ENCODE peak calls at places on chromosomes 5 and 9, in five cellular contexts. One of them, this sample, is unnamed.

GRCh38 chr9:121222524-121223171 is 21.0 kb upstream of the RAB14 start:
- DNase-seq in fibroblast of mammary gland: peak; percentile 76
- DNase-seq in retinal pigment epithelial cell: no peak
- DNase-seq in choroid plexus epithelial cell: peak; percentile 74
- DNase-seq in stomach: no peak
- DNase-seq in this sample: peak; percentile 68

GRCh38 chr5:56148453-56148971 is 84.6 kb downstream of the ANKRD55 start:
- DNase-seq in retinal pigment epithelial cell: no peak
- DNase-seq in stomach: no peak
- DNase-seq in choroid plexus epithelial cell: no peak
- DNase-seq in fibroblast of mammary gland: no peak
- DNase-seq in this sample: no peak

GRCh38 chr9:126703330-126704156 is 89.8 kb downstream of the LMX1B start:
- DNase-seq in fibroblast of mammary gland: no peak
- DNase-seq in retinal pigment epithelial cell: no peak
- DNase-seq in choroid plexus epithelial cell: no peak
- DNase-seq in stomach: no peak
- DNase-seq in this sample: no peak

GRCh38 chr5:170080786-170081445 is 24.8 kb upstream of the FOXI1 start:
- DNase-seq in choroid plexus epithelial cell: no peak
- DNase-seq in stomach: no peak
- DNase-seq in retinal pigment epithelial cell: no peak
- DNase-seq in fibroblast of mammary gland: no peak
- DNase-seq in this sample: no peak

GRCh38 chr9:133341369-133342082 is 5.5 kb upstream of the SURF6 start:
- DNase-seq in choroid plexus epithelial cell: no peak
- DNase-seq in stomach: no peak
- DNase-seq in fibroblast of mammary gland: no peak
- DNase-seq in retinal pigment epithelial cell: no peak
- DNase-seq in this sample: no peak

GRCh38 chr5:175214152-175214551 is 229.8 kb downstream of the DRD1 start:
- DNase-seq in choroid plexus epithelial cell: peak; percentile 13
- DNase-seq in retinal pigment epithelial cell: peak; percentile 44
- DNase-seq in fibroblast of mammary gland: peak; percentile 87
- DNase-seq in stomach: no peak
- DNase-seq in this sample: peak; percentile 36

GRCh38 chr5:157670662-157671591 is at the start of gene C5orf52:
- DNase-seq in retinal pigment epithelial cell: no peak
- DNase-seq in fibroblast of mammary gland: peak; percentile 40
- DNase-seq in stomach: no peak
- DNase-seq in choroid plexus epithelial cell: peak; percentile 22
- DNase-seq in this sample: peak; percentile 28

GRCh38 chr9:25513509-25514033 is 164.7 kb downstream of the TUSC1 start:
- DNase-seq in choroid plexus epithelial cell: no peak
- DNase-seq in retinal pigment epithelial cell: no peak
- DNase-seq in stomach: no peak
- DNase-seq in fibroblast of mammary gland: no peak
- DNase-seq in this sample: no peak

GRCh38 chr9:129624168-129624759 is 1.7 kb upstream of the NTMT1 start:
- DNase-seq in fibroblast of mammary gland: peak; percentile 60
- DNase-seq in retinal pigment epithelial cell: no peak
- DNase-seq in choroid plexus epithelial cell: peak; percentile 66
- DNase-seq in stomach: peak; percentile 68
- DNase-seq in this sample: peak; percentile 59

GRCh38 chr5:8807636-8808035 is 738.2 kb downstream of the SEMA5A start:
- DNase-seq in retinal pigment epithelial cell: no peak
- DNase-seq in fibroblast of mammary gland: peak; percentile 55
- DNase-seq in stomach: no peak
- DNase-seq in choroid plexus epithelial cell: peak; percentile 65
- DNase-seq in this sample: peak; percentile 58

GRCh38 chr5:131441184-131441583 is 177.3 kb downstream of the CDC42SE2 start:
- DNase-seq in retinal pigment epithelial cell: no peak
- DNase-seq in fibroblast of mammary gland: no peak
- DNase-seq in choroid plexus epithelial cell: no peak
- DNase-seq in stomach: no peak
- DNase-seq in this sample: peak; percentile 9

GRCh38 chr9:84667571-84668203 is 1.8 kb upstream of the NTRK2 start:
- DNase-seq in stomach: no peak
- DNase-seq in choroid plexus epithelial cell: peak; percentile 44
- DNase-seq in fibroblast of mammary gland: peak; percentile 19
- DNase-seq in retinal pigment epithelial cell: no peak
- DNase-seq in this sample: no peak

GRCh38 chr9:5375091-5375490 is 35.4 kb upstream of the RLN1 start:
- DNase-seq in retinal pigment epithelial cell: no peak
- DNase-seq in choroid plexus epithelial cell: no peak
- DNase-seq in stomach: no peak
- DNase-seq in fibroblast of mammary gland: no peak
- DNase-seq in this sample: no peak

GRCh38 chr5:52693279-52693678 is 94.4 kb upstream of the ITGA1 start:
- DNase-seq in fibroblast of mammary gland: peak; percentile 49
- DNase-seq in choroid plexus epithelial cell: peak; percentile 66
- DNase-seq in retinal pigment epithelial cell: no peak
- DNase-seq in stomach: peak; percentile 28
- DNase-seq in this sample: peak; percentile 57

GRCh38 chr5:163104496-163104895 is 332.9 kb upstream of the CCNG1 start:
- DNase-seq in fibroblast of mammary gland: no peak
- DNase-seq in retinal pigment epithelial cell: no peak
- DNase-seq in stomach: no peak
- DNase-seq in choroid plexus epithelial cell: no peak
- DNase-seq in this sample: no peak

GRCh38 chr9:37324691-37325490 is 97.6 kb upstream of the GRHPR start:
- DNase-seq in choroid plexus epithelial cell: peak; percentile 9
- DNase-seq in retinal pigment epithelial cell: no peak
- DNase-seq in fibroblast of mammary gland: no peak
- DNase-seq in stomach: no peak
- DNase-seq in this sample: no peak

GRCh38 chr5:136031713-136032112 is 2.9 kb downstream of the TGFBI start:
- DNase-seq in stomach: no peak
- DNase-seq in fibroblast of mammary gland: no peak
- DNase-seq in choroid plexus epithelial cell: no peak
- DNase-seq in retinal pigment epithelial cell: no peak
- DNase-seq in this sample: peak; percentile 32

GRCh38 chr5:20972419-20972925 is 984.5 kb upstream of the CDH18 start:
- DNase-seq in stomach: no peak
- DNase-seq in fibroblast of mammary gland: peak; percentile 5
- DNase-seq in retinal pigment epithelial cell: no peak
- DNase-seq in choroid plexus epithelial cell: peak; percentile 62
- DNase-seq in this sample: no peak

GRCh38 chr5:3337812-3338541 is 257.7 kb upstream of the IRX1 start:
- DNase-seq in choroid plexus epithelial cell: no peak
- DNase-seq in fibroblast of mammary gland: no peak
- DNase-seq in retinal pigment epithelial cell: no peak
- DNase-seq in stomach: no peak
- DNase-seq in this sample: no peak

GRCh38 chr5:120151181-120151580 is 312.9 kb upstream of the PRR16 start:
- DNase-seq in fibroblast of mammary gland: no peak
- DNase-seq in stomach: no peak
- DNase-seq in choroid plexus epithelial cell: no peak
- DNase-seq in retinal pigment epithelial cell: no peak
- DNase-seq in this sample: no peak

GRCh38 chr5:75337366-75338021 is 474 bp downstream of the HMGCR start:
- DNase-seq in retinal pigment epithelial cell: no peak
- DNase-seq in fibroblast of mammary gland: peak; percentile 23
- DNase-seq in choroid plexus epithelial cell: no peak
- DNase-seq in stomach: peak; percentile 39
- DNase-seq in this sample: peak; percentile 17

GRCh38 chr9:12774861-12775367 is at the start of gene LURAP1L:
- DNase-seq in choroid plexus epithelial cell: peak; percentile 86
- DNase-seq in retinal pigment epithelial cell: peak; percentile 34
- DNase-seq in stomach: peak; percentile 64
- DNase-seq in fibroblast of mammary gland: peak; percentile 86
- DNase-seq in this sample: peak; percentile 85

GRCh38 chr9:22307013-22307711 is 139.5 kb upstream of the DMRTA1 start:
- DNase-seq in stomach: peak; percentile 29
- DNase-seq in retinal pigment epithelial cell: peak; percentile 69
- DNase-seq in fibroblast of mammary gland: peak; percentile 77
- DNase-seq in choroid plexus epithelial cell: peak; percentile 91
- DNase-seq in this sample: peak; percentile 70

GRCh38 chr9:121840838-121841760 is 189.7 kb downstream of the DAB2IP start:
- DNase-seq in choroid plexus epithelial cell: no peak
- DNase-seq in stomach: peak; percentile 11
- DNase-seq in retinal pigment epithelial cell: no peak
- DNase-seq in fibroblast of mammary gland: no peak
- DNase-seq in this sample: no peak

GRCh38 chr9:128782669-128783068 is 4.4 kb upstream of the TBC1D13 start:
- DNase-seq in stomach: no peak
- DNase-seq in fibroblast of mammary gland: no peak
- DNase-seq in retinal pigment epithelial cell: no peak
- DNase-seq in choroid plexus epithelial cell: no peak
- DNase-seq in this sample: no peak

GRCh38 chr5:176447538-176447981 is 625 bp upstream of the FAF2 start:
- DNase-seq in fibroblast of mammary gland: no peak
- DNase-seq in retinal pigment epithelial cell: no peak
- DNase-seq in choroid plexus epithelial cell: no peak
- DNase-seq in stomach: no peak
- DNase-seq in this sample: no peak

GRCh38 chr5:138336952-138337684 is 948 bp upstream of the FAM53C start:
- DNase-seq in retinal pigment epithelial cell: no peak
- DNase-seq in fibroblast of mammary gland: peak; percentile 82
- DNase-seq in stomach: peak; percentile 80
- DNase-seq in choroid plexus epithelial cell: peak; percentile 86
- DNase-seq in this sample: peak; percentile 88

GRCh38 chr5:140633081-140633471 is at the start of gene CD14:
- DNase-seq in choroid plexus epithelial cell: peak; percentile 44
- DNase-seq in fibroblast of mammary gland: peak; percentile 57
- DNase-seq in retinal pigment epithelial cell: no peak
- DNase-seq in stomach: peak; percentile 32
- DNase-seq in this sample: peak; percentile 46

GRCh38 chr5:63822633-63823032 is 139.6 kb downstream of the HTR1A start:
- DNase-seq in choroid plexus epithelial cell: no peak
- DNase-seq in retinal pigment epithelial cell: no peak
- DNase-seq in fibroblast of mammary gland: no peak
- DNase-seq in stomach: no peak
- DNase-seq in this sample: peak; percentile 12

GRCh38 chr9:89690334-89690912 is 85.6 kb downstream of the GADD45G start:
- DNase-seq in stomach: no peak
- DNase-seq in fibroblast of mammary gland: no peak
- DNase-seq in retinal pigment epithelial cell: peak; percentile 70
- DNase-seq in choroid plexus epithelial cell: no peak
- DNase-seq in this sample: no peak

GRCh38 chr9:89696780-89697179 is 92.0 kb downstream of the GADD45G start:
- DNase-seq in choroid plexus epithelial cell: no peak
- DNase-seq in stomach: no peak
- DNase-seq in fibroblast of mammary gland: no peak
- DNase-seq in retinal pigment epithelial cell: no peak
- DNase-seq in this sample: no peak

GRCh38 chr9:89699646-89700045 is 94.8 kb downstream of the GADD45G start:
- DNase-seq in stomach: no peak
- DNase-seq in fibroblast of mammary gland: no peak
- DNase-seq in retinal pigment epithelial cell: no peak
- DNase-seq in choroid plexus epithelial cell: no peak
- DNase-seq in this sample: no peak

GRCh38 chr9:89698606-89699005 is 93.8 kb downstream of the GADD45G start:
- DNase-seq in fibroblast of mammary gland: no peak
- DNase-seq in retinal pigment epithelial cell: no peak
- DNase-seq in choroid plexus epithelial cell: no peak
- DNase-seq in stomach: no peak
- DNase-seq in this sample: no peak

DNA sequence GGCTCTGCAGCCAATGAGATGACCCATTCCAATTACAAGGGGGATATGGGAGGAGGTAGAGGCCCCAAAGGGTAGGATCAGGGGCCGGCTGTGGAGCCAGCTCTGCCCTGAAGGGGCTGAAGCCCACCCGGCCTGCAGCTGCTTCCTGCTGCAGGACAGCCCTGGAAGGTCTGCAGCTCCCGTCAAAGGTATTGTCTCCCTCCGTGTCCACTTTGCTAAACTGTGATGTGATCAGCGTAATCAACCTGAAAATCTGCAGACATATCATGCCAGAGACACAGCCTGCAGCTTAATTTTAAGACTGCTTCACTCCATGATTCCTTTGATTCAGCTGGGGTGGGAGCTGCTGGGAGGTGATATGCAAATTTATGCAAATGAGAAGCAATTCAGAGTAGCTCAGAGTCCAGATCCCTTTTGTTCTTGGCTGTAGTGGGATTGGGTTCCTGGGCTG is 90.7 kb downstream of the GADD45G start:
- DNase-seq in fibroblast of mammary gland: no peak
- DNase-seq in choroid plexus epithelial cell: no peak
- DNase-seq in retinal pigment epithelial cell: no peak
- DNase-seq in stomach: no peak
- DNase-seq in this sample: no peak
- H3K4me3 ChIP-seq in fibroblast of mammary gland: no peak overlapping the region
- H3K4me3 ChIP-seq in choroid plexus epithelial cell: no peak overlapping the region
- H3K4me3 ChIP-seq in retinal pigment epithelial cell: no peak overlapping the region
- H3K4me3 ChIP-seq in stomach: no peak overlapping the region
- H3K4me3 ChIP-seq in this sample: no peak overlapping the region

GRCh38 chr9:27383524-27383923 is 86.6 kb upstream of the EQTN start:
- DNase-seq in stomach: no peak
- DNase-seq in fibroblast of mammary gland: no peak
- DNase-seq in retinal pigment epithelial cell: no peak
- DNase-seq in choroid plexus epithelial cell: no peak
- DNase-seq in this sample: no peak
- TF ChIP-seq CTCF in stomach: no peak
- TF ChIP-seq CTCF in fibroblast of mammary gland: no peak
- TF ChIP-seq CTCF in retinal pigment epithelial cell: no peak
- TF ChIP-seq CTCF in choroid plexus epithelial cell: no peak
- TF ChIP-seq CTCF in this sample: no peak

GRCh38 chr9:93094294-93095204 is 1.5 kb upstream of the CARD19 start:
- DNase-seq in retinal pigment epithelial cell: no peak
- DNase-seq in stomach: no peak
- DNase-seq in fibroblast of mammary gland: no peak
- DNase-seq in choroid plexus epithelial cell: no peak
- DNase-seq in this sample: no peak
- H3K4me3 ChIP-seq in retinal pigment epithelial cell: peak overlapping the region; percentile 45
- H3K4me3 ChIP-seq in stomach: peak overlapping the region; percentile 51
- H3K4me3 ChIP-seq in fibroblast of mammary gland: peak overlapping the region; percentile 33
- H3K4me3 ChIP-seq in choroid plexus epithelial cell: peak overlapping the region; percentile 61
- H3K4me3 ChIP-seq in this sample: peak overlapping the region; percentile 55

GRCh38 chr9:89318123-89319014 is at the start of gene SECISBP2:
- DNase-seq in retinal pigment epithelial cell: peak; percentile 86
- DNase-seq in stomach: peak; percentile 96
- DNase-seq in fibroblast of mammary gland: peak; percentile 97
- DNase-seq in choroid plexus epithelial cell: peak; percentile 97
- DNase-seq in this sample: peak; percentile 98
- TF ChIP-seq CTCF in retinal pigment epithelial cell: peak; percentile 81
- TF ChIP-seq CTCF in stomach: peak; percentile 73
- TF ChIP-seq CTCF in fibroblast of mammary gland: peak; percentile 58
- TF ChIP-seq CTCF in choroid plexus epithelial cell: peak; percentile 83
- TF ChIP-seq CTCF in this sample: peak; percentile 62